ENCODE peak calls at places on chromosomes 2 and 18, in four cellular contexts. L is HCT116, S is breast epithelium, R is stomach. K is an unnamed sample.

GRCh38 chr2:138059967-138060635 is 95.8 kb downstream of the HNMT start:
- DNase-seq in R (peak), L (no peak), S (no peak), K (no peak)

GRCh38 chr2:68974946-68975665 is 670 bp downstream of the GKN1 start:
- DNase-seq in L (no peak), R (no peak), S (no peak), K (no peak)

GRCh38 chr18:25345432-25345831 is 6.5 kb downstream of the ZNF521 start:
- DNase-seq in S (no peak), L (no peak), R (no peak), K (no peak)

GRCh38 chr18:6627621-6628020 is 101.9 kb upstream of the ARHGAP28 start:
- DNase-seq in L (no peak), R (no peak), S (no peak), K (no peak)

GRCh38 chr18:71045331-71046065 is 756.7 kb downstream of the SOCS6 start:
- DNase-seq in L (no peak), S (no peak), R (no peak), K (no peak)

GRCh38 chr2:224311226-224311625 is 90.7 kb downstream of the FAM124B start:
- DNase-seq in L (no peak), R (no peak), S (no peak), K (no peak)

GRCh38 chr2:164213916-164214315 is 407.4 kb downstream of the GRB14 start:
- DNase-seq in R (no peak), S (no peak), L (no peak), K (no peak)

GRCh38 chr18:48639772-48640432 is 101.1 kb downstream of the CTIF start:
- DNase-seq in S (no peak), L (no peak), R (no peak), K (no peak)

GRCh38 chr2:113712941-113713340 is 43.5 kb downstream of the SLC35F5 start:
- DNase-seq in S (no peak), L (no peak), R (no peak), K (no peak)

GRCh38 chr2:140775426-140775825 is 1355.4 kb downstream of the LRP1B start:
- DNase-seq in R (no peak), L (no peak), S (no peak), K (no peak)

GRCh38 chr2:121576263-121576662 is 45.6 kb downstream of the RNU4ATAC start:
- DNase-seq in R (no peak), L (no peak), S (no peak), K (no peak)

GRCh38 chr2:222293660-222294630 is 4.9 kb downstream of the PAX3 start:
- DNase-seq in R (no peak), S (no peak), L (no peak), K (no peak)
- H3K4me3 ChIP-seq in R (no peak), S (no peak), L (no peak), K (no peak)

GRCh38 chr2:215870088-215870490 is 143.3 kb downstream of the MREG start:
- DNase-seq in S (no peak), L (peak), R (no peak), K (peak)
- TF ChIP-seq POLR2AphosphoS5 in S (peak), L (no peak), R (no peak), K (no peak)

GRCh38 chr2:168192839-168193616 is 54.4 kb downstream of the STK39 start:
- DNase-seq in L (no peak), R (no peak), S (no peak), K (no peak)

GRCh38 chr2:168198476-168199192 is 48.8 kb downstream of the STK39 start:
- DNase-seq in S (no peak), R (no peak), L (peak), K (no peak)

GRCh38 chr2:168192143-168192785 is 55.1 kb downstream of the STK39 start:
- DNase-seq in R (no peak), L (no peak), S (no peak), K (no peak)

GRCh38 chr2:168196764-168197180 is 50.6 kb downstream of the STK39 start:
- DNase-seq in L (no peak), R (peak), S (no peak), K (no peak)

DNA sequence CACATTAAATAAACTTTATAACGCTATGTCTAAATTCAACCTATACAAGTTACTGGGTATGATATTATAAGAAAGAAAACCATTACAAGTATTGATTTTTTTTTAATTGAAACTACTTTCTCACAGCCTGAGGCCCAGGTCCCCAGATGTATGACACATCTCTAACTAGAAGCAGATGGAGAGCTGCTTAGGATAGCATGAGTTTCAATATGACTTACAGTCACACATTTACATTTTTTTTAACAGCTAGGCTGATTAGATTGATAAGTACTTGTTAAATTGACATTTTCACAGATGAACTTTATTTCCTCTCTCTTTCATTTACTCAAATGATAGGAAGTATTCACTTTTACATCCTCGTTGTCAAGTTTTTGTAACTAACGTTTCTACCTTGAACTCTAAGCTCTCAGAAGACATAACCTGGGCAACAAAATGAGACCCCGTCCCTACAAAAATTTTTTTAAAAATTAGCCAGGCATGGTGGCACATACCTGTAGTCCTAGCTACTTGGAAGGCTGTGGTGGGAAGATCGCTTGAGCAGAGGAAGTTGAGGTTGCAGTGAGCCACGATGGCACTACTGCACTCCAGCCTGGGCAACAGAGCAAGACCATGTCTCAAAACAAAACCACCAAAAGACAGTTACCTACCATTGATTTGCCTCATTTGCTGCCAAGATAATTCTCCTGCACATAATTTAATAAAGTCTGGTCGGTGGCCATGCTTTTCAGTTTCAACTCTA is 52.4 kb downstream of the STK39 start:
- DNase-seq in L (no peak), S (no peak), R (no peak), K (no peak)
- H3K4me3 ChIP-seq in L (no peak), S (no peak), R (no peak), K (no peak)

GRCh38 chr2:220198911-220199310 is 571.5 kb downstream of the SLC4A3 start:
- DNase-seq in L (no peak), S (no peak), R (no peak), K (no peak)
- TF ChIP-seq POLR2AphosphoS5 in L (no peak), S (no peak), R (no peak), K (no peak)

K was measured in SK-N-MC.